ENCODE peak calls at places on chromosomes 7 and 10, in five cellular contexts. Y, G, X, C and O are unnamed samples.

GRCh38 chr7:22393825-22394458 is 37.0 kb upstream of the RAPGEF5 start:
- DNase-seq in X (no peak), G (peak), C (no peak), Y (no peak), O (no peak)

GRCh38 chr10:11088709-11089108 is 71.0 kb downstream of the CELF2 start:
- DNase-seq in C (no peak), X (no peak), G (no peak), Y (no peak), O (no peak)

GRCh38 chr7:129209067-129209926 is 15.5 kb upstream of the AHCYL2 start:
- DNase-seq in C (no peak), X (no peak), Y (no peak), G (no peak), O (no peak)

GRCh38 chr10:818010-818409 is 113.5 kb downstream of the LARP4B start:
- DNase-seq in G (no peak), Y (no peak), C (no peak), X (no peak), O (no peak)

GRCh38 chr10:101938316-101939272 is 95.0 kb upstream of the KCNIP2 start:
- DNase-seq in Y (peak), C (no peak), G (peak), X (no peak), O (peak)

GRCh38 chr7:54546081-54546985 is 4.2 kb downstream of the VSTM2A start:
- DNase-seq in X (peak), C (no peak), Y (peak), G (peak), O (peak)

GRCh38 chr7:3063016-3063753 is 19.5 kb upstream of the CARD11 start:
- DNase-seq in X (no peak), Y (no peak), C (no peak), G (no peak), O (no peak)

GRCh38 chr10:62903828-62904227 is 87.7 kb upstream of the EGR2 start:
- DNase-seq in C (no peak), Y (no peak), X (no peak), G (no peak), O (peak)

GRCh38 chr10:16316733-16317132 is 120.1 kb upstream of the PTER start:
- DNase-seq in Y (no peak), X (no peak), G (no peak), C (no peak), O (no peak)

GRCh38 chr7:92695308-92696261 is 105.4 kb upstream of the FAM133B start:
- DNase-seq in C (no peak), X (peak), Y (peak), G (peak), O (no peak)

GRCh38 chr10:49751636-49752510 is 10.2 kb downstream of the OGDHL start:
- DNase-seq in Y (no peak), X (no peak), G (no peak), C (no peak), O (no peak)

GRCh38 chr7:130374507-130374906 is 5.8 kb upstream of the CPA1 start:
- DNase-seq in C (no peak), G (no peak), Y (no peak), X (no peak), O (no peak)

GRCh38 chr7:99380823-99381663 is 6.5 kb downstream of the ARPC1B start:
- DNase-seq in Y (no peak), C (no peak), G (no peak), X (no peak), O (no peak)

GRCh38 chr10:21495686-21496284 is 29.7 kb downstream of the SKIDA1 start:
- DNase-seq in X (peak), C (peak), G (peak), Y (peak), O (peak)

GRCh38 chr10:65032867-65033769 is 1511.9 kb downstream of the REEP3 start:
- DNase-seq in C (no peak), G (peak), Y (no peak), X (no peak), O (no peak)

GRCh38 chr7:110157631-110158362 is 933.1 kb upstream of the LRRN3 start:
- DNase-seq in X (peak), G (no peak), Y (no peak), C (no peak), O (peak)

GRCh38 chr7:50496541-50496940 is 46.4 kb upstream of the FIGNL1 start:
- DNase-seq in G (no peak), Y (no peak), C (no peak), X (no peak), O (no peak)

GRCh38 chr10:30199376-30200018 is 140.1 kb upstream of the JCAD start:
- DNase-seq in G (no peak), Y (no peak), X (no peak), C (no peak), O (no peak)

GRCh38 chr7:14858866-14859265 is 43.7 kb downstream of the DGKB start:
- DNase-seq in G (peak), C (no peak), X (no peak), Y (no peak), O (no peak)

GRCh38 chr7:27064681-27065080 is 31.1 kb downstream of the HOXA1 start:
- DNase-seq in G (no peak), C (no peak), Y (no peak), X (no peak), O (no peak)

GRCh38 chr10:83289373-83289772 is 849.9 kb upstream of the GHITM start:
- DNase-seq in Y (no peak), X (peak), C (no peak), G (no peak), O (no peak)

DNA sequence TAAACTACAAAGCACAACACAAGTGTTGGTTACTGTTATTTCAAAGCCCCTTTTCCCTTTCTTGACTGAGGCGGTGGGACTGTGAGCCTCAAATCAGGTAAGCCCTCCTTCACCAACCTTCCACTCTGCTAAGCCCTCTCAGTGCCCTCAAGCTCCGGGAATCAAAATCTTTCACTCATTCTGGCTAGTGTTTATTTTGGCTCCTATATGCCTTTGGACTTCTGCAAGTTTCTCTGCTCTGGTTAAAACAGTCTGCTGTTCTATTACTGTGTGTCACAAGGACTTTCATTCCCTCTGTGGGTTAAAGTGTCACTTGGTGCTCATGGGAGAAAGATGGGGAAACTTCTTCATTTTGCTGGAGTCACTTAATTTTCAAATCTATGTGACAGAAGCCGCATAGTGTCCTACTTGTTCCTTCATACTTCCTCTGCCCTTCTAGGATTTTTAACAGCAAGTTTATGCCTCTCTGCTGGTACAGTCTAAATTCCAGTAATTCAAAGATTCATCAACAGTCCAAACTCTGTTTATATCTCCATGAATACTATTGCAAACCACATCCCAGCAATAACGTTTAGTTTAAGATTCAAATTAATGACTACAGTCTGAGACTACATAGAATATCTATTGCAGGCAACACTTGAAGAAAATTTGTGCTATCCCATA is 61.3 kb downstream of the CD36 start:
- DNase-seq in C (no peak), X (no peak), Y (no peak), G (no peak), O (no peak)
- H3K27ac ChIP-seq in C (no peak), X (no peak), Y (no peak), G (no peak), O (no peak)

DNA sequence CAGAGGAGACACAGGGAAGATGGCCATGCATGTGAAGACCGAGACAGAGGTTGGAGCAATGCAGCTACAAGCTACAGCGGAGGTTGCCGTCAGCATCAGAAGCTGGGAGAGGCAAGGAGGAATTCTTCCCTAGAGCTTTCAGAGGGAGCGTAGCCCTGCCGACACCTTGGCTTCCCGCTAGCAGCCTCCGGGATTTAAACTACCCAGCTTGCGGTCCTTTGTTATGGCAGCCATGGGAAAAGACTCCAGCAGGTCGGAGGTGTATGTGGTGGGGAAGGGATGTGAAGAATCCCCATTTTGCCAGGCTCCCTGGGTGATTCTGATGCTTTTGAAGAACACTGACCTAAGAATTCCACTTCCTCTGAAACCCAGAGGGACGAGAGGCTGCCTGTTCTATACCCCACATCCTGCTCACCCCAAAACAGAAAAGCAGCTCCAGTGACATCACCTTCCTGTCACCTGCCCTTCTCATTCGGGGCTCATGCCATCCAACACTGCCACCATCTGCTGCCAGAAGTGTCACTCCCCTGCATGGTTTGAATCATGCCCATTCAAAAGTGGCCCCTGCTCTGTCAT is 3.3 kb upstream of the SEPHS1 start:
- DNase-seq in Y (no peak), G (no peak), X (peak), C (no peak), O (no peak)
- TF ChIP-seq CTCF in Y (no peak), G (no peak), X (no peak), C (no peak), O (no peak)

GRCh38 chr10:34489973-34490372 is 325.1 kb downstream of the PARD3 start:
- DNase-seq in X (no peak), Y (no peak), C (no peak), G (peak), O (peak)

GRCh38 chr10:34494012-34494411 is 321.1 kb downstream of the PARD3 start:
- DNase-seq in C (no peak), X (no peak), G (no peak), Y (no peak), O (peak)

GRCh38 chr10:34489436-34489835 is 325.7 kb downstream of the PARD3 start:
- DNase-seq in G (no peak), X (no peak), Y (no peak), C (no peak), O (no peak)

GRCh38 chr10:34492081-34492480 is 323.0 kb downstream of the PARD3 start:
- DNase-seq in X (no peak), Y (no peak), C (no peak), G (no peak), O (peak)

GRCh38 chr10:34491666-34492065 is 323.4 kb downstream of the PARD3 start:
- DNase-seq in X (no peak), G (no peak), Y (no peak), C (no peak), O (no peak)
- H3K27ac ChIP-seq in X (no peak), G (no peak), Y (no peak), C (no peak), O (no peak)

GRCh38 chr10:24988831-24989769 is 26.9 kb downstream of the ENKUR start:
- DNase-seq in X (no peak), G (no peak), C (no peak), Y (peak), O (no peak)

GRCh38 chr10:24993237-24993958 is 22.6 kb downstream of the ENKUR start:
- DNase-seq in X (no peak), Y (no peak), G (no peak), C (no peak), O (no peak)

GRCh38 chr10:24991298-24991697 is 24.7 kb downstream of the ENKUR start:
- DNase-seq in C (no peak), G (no peak), X (no peak), Y (no peak), O (no peak)

GRCh38 chr10:24992512-24993133 is 23.3 kb downstream of the ENKUR start:
- DNase-seq in C (no peak), X (no peak), G (no peak), Y (no peak), O (no peak)

DNA sequence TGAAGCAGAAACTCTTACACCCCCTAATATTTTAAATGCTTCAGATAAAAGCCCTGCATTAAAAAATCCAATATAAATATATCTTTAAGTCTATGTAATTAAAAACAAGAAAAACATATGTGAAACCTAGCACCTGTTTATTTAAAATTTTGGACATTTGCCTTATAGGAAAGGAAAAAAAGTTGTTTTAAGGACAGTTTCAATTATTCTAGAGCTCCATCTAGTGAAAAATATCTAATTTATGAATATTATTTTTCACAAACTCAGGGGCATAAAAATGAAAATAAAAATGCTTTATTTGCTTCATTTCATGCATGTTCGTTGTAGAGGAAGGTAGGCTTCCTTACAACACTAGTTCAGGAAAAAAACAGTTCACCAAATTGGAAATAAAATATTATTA is 26.1 kb downstream of the ENKUR start:
- DNase-seq in C (no peak), G (no peak), X (no peak), Y (no peak), O (no peak)
- TF ChIP-seq CTCF in C (peak), G (peak), X (no peak), Y (peak), O (peak)

GRCh38 chr7:142455392-142455791 is 197.5 kb upstream of the PRSS58 start:
- DNase-seq in G (no peak), C (no peak), X (no peak), Y (no peak), O (no peak)
- H3K27ac ChIP-seq in G (no peak), C (no peak), X (no peak), Y (no peak), O (no peak)

GRCh38 chr10:95325863-95326262 is 35.1 kb upstream of the PDLIM1 start:
- DNase-seq in Y (no peak), X (no peak), C (no peak), G (no peak), O (no peak)

GRCh38 chr10:95328013-95328412 is 37.2 kb upstream of the PDLIM1 start:
- DNase-seq in Y (no peak), C (no peak), X (no peak), G (no peak), O (no peak)

GRCh38 chr10:95329296-95329695 is 38.5 kb upstream of the PDLIM1 start:
- DNase-seq in X (no peak), Y (no peak), G (no peak), C (no peak), O (no peak)

GRCh38 chr10:95326396-95326795 is 35.6 kb upstream of the PDLIM1 start:
- DNase-seq in X (no peak), C (no peak), G (no peak), Y (no peak), O (no peak)

DNA sequence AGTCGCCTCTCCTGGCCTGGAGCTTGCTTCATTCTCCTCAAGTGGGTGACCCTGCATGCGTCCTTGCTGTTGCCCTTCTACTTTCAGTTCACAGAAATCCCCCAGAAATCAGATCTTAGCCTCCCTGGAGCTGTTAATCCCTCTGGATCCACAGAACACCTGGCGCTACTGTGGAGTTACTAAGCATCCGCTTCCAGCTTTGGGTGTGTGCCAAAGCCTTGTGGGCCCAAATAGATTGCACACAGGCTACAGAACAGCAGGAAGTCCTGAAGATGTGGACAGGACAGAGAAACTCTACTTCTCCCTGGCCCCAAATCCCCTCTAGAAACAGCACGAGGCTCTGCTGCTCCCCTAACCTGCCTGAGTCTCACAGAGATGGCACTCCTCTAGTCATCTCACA is 36.6 kb upstream of the PDLIM1 start:
- DNase-seq in Y (peak), C (peak), X (no peak), G (peak), O (peak)
- TF ChIP-seq CTCF in Y (no peak), C (peak), X (no peak), G (no peak), O (no peak)

DNA sequence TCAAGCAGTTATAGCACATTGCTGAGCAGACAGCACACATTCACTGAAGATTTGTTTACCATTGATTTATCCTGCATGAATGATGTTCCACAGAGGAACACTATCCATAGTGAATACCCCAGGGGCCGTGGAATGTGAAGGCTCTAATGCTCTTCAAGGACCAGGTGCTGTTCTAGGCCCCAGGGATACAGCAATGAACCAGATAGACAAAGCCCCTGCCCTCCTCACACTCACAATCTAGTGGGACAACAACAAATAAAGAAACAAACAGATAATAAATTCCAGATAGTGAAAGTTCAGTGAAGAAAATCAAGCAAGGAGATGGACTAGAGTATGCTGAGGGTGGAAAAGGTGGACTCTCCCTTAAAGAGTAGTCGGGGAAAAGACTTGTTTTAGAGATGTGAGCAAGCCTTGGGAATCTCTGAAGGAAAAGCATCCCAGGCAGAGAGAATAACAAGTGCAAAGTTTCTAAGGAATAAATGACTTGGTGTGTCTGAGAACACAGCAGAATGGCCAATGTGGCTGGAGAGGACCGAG is 117.7 kb downstream of the CCDC71L start:
- DNase-seq in Y (no peak), G (no peak), C (no peak), X (no peak), O (no peak)
- H3K27ac ChIP-seq in Y (no peak), G (peak), C (no peak), X (no peak), O (no peak)